ENCODE peak calls at places on chromosomes 16 and 17, in four cellular contexts. One of them, this sample, is unnamed. For H3K36me3, the result is how much of the 10 kb centered on the place peaks cover.

GRCh38 chr17:76232342-76232741 is 8.0 kb downstream of the RNF157 start:
- DNase-seq in neuronal stem cell: no peak
- DNase-seq in prostate gland: no peak
- DNase-seq in pancreas: no peak
- DNase-seq in this sample: no peak

GRCh38 chr17:77734371-77735050 is 224.0 kb upstream of the TNRC6C start:
- DNase-seq in neuronal stem cell: no peak
- DNase-seq in pancreas: no peak
- DNase-seq in prostate gland: peak
- DNase-seq in this sample: peak

GRCh38 chr16:87350681-87351319 is 32.8 kb downstream of the FBXO31 start:
- DNase-seq in pancreas: no peak
- DNase-seq in neuronal stem cell: no peak
- DNase-seq in prostate gland: no peak
- DNase-seq in this sample: no peak

GRCh38 chr16:61654962-61655361 is 381.3 kb downstream of the CDH8 start:
- DNase-seq in neuronal stem cell: no peak
- DNase-seq in pancreas: no peak
- DNase-seq in prostate gland: no peak
- DNase-seq in this sample: no peak

GRCh38 chr17:20244671-20245070 is 222.7 kb downstream of the LGALS9B start:
- DNase-seq in neuronal stem cell: no peak
- DNase-seq in pancreas: no peak
- DNase-seq in prostate gland: no peak
- DNase-seq in this sample: no peak

GRCh38 chr17:82242977-82243647 is 14.3 kb downstream of the SLC16A3 start:
- DNase-seq in prostate gland: peak
- DNase-seq in neuronal stem cell: no peak
- DNase-seq in pancreas: peak
- DNase-seq in this sample: peak

GRCh38 chr17:42387663-42388380 is 420 bp downstream of the STAT3 start:
- DNase-seq in prostate gland: peak
- DNase-seq in neuronal stem cell: no peak
- DNase-seq in pancreas: peak
- DNase-seq in this sample: peak

GRCh38 chr16:17328971-17329370 is 141.8 kb downstream of the XYLT1 start:
- DNase-seq in neuronal stem cell: no peak
- DNase-seq in prostate gland: peak
- DNase-seq in pancreas: no peak
- DNase-seq in this sample: no peak

GRCh38 chr16:27222499-27223225 is 19.3 kb downstream of the KDM8 start:
- DNase-seq in pancreas: peak
- DNase-seq in prostate gland: no peak
- DNase-seq in neuronal stem cell: no peak
- DNase-seq in this sample: peak

GRCh38 chr16:4435668-4436067 is 10.0 kb downstream of the DNAJA3 start:
- DNase-seq in prostate gland: no peak
- DNase-seq in pancreas: no peak
- DNase-seq in neuronal stem cell: no peak
- DNase-seq in this sample: no peak

GRCh38 chr17:82065638-82066303 is at the start of gene DUS1L:
- DNase-seq in pancreas: peak
- DNase-seq in prostate gland: no peak
- DNase-seq in neuronal stem cell: peak
- DNase-seq in this sample: peak

GRCh38 chr16:25834101-25834500 is 142.3 kb downstream of the HS3ST4 start:
- DNase-seq in pancreas: no peak
- DNase-seq in neuronal stem cell: no peak
- DNase-seq in prostate gland: no peak
- DNase-seq in this sample: no peak

GRCh38 chr17:40364121-40364861 is at the start of gene GJD3:
- DNase-seq in neuronal stem cell: no peak
- DNase-seq in prostate gland: no peak
- DNase-seq in pancreas: peak
- DNase-seq in this sample: no peak

GRCh38 chr16:87249425-87249824 is 67.8 kb downstream of the C16orf95 start:
- DNase-seq in neuronal stem cell: no peak
- DNase-seq in pancreas: no peak
- DNase-seq in prostate gland: no peak
- DNase-seq in this sample: no peak

GRCh38 chr17:80007009-80007752 is 28.5 kb downstream of the TBC1D16 start:
- DNase-seq in prostate gland: no peak
- DNase-seq in pancreas: peak
- DNase-seq in neuronal stem cell: no peak
- DNase-seq in this sample: no peak

GRCh38 chr17:67637901-67638641 is 79.7 kb upstream of the NOL11 start:
- DNase-seq in prostate gland: peak
- DNase-seq in neuronal stem cell: no peak
- DNase-seq in pancreas: no peak
- DNase-seq in this sample: no peak

GRCh38 chr16:85894266-85894665 is 4.7 kb upstream of the IRF8 start:
- DNase-seq in neuronal stem cell: no peak
- DNase-seq in prostate gland: no peak
- DNase-seq in pancreas: peak
- DNase-seq in this sample: no peak

GRCh38 chr17:34378664-34379101 is 15.7 kb upstream of the CCL1 start:
- DNase-seq in prostate gland: no peak
- DNase-seq in pancreas: no peak
- DNase-seq in neuronal stem cell: no peak
- DNase-seq in this sample: no peak

GRCh38 chr16:88195911-88196465 is 186.8 kb upstream of the ZNF469 start:
- DNase-seq in pancreas: no peak
- DNase-seq in neuronal stem cell: no peak
- DNase-seq in prostate gland: no peak
- DNase-seq in this sample: no peak

GRCh38 chr17:60091908-60092331 is 13.2 kb upstream of the HEATR6 start:
- DNase-seq in prostate gland: no peak
- DNase-seq in pancreas: no peak
- DNase-seq in neuronal stem cell: no peak
- DNase-seq in this sample: no peak

GRCh38 chr16:21645261-21645721 is 7.1 kb downstream of the IGSF6 start:
- DNase-seq in prostate gland: no peak
- DNase-seq in neuronal stem cell: no peak
- DNase-seq in pancreas: no peak
- DNase-seq in this sample: no peak

GRCh38 chr17:59337741-59338299 is 6.4 kb downstream of the YPEL2 start:
- DNase-seq in prostate gland: no peak
- DNase-seq in pancreas: no peak
- DNase-seq in neuronal stem cell: no peak
- DNase-seq in this sample: no peak

GRCh38 chr16:8631373-8631772 is 9.9 kb downstream of the METTL22 start:
- DNase-seq in neuronal stem cell: no peak
- DNase-seq in prostate gland: no peak
- DNase-seq in pancreas: no peak
- DNase-seq in this sample: no peak
- H3K36me3 ChIP-seq in neuronal stem cell: half or more
- H3K36me3 ChIP-seq in prostate gland: under half
- H3K36me3 ChIP-seq in pancreas: under half
- H3K36me3 ChIP-seq in this sample: under half

DNA sequence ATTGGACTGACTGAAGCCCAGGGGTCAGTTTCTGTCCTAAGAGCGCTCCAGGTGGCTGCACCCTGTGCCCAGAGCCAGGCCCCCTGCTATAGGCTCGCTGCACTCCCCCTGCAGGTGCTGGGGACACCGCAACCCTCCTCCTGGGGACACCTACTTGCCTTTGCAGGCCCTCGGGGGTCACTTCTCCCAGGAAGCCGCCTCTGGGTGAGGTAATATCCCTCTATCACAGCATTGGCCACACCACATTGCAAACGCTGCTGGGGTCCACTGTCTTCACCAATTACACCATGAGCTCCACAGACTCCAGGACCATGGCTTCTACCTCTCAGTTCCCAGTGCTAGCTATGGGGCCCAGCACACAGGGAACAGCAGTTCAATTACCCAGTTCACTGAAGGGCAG is 14.9 kb downstream of the USP36 start:
- DNase-seq in neuronal stem cell: no peak
- DNase-seq in pancreas: peak
- DNase-seq in prostate gland: no peak
- DNase-seq in this sample: no peak
- H3K36me3 ChIP-seq in neuronal stem cell: under half
- H3K36me3 ChIP-seq in pancreas: under half
- H3K36me3 ChIP-seq in prostate gland: under half
- H3K36me3 ChIP-seq in this sample: under half

GRCh38 chr16:31087481-31087880 is 1.3 kb downstream of the PRSS53 start:
- DNase-seq in pancreas: no peak
- DNase-seq in neuronal stem cell: no peak
- DNase-seq in prostate gland: no peak
- DNase-seq in this sample: no peak

GRCh38 chr16:31087971-31088370 is 772 bp downstream of the PRSS53 start:
- DNase-seq in prostate gland: no peak
- DNase-seq in neuronal stem cell: no peak
- DNase-seq in pancreas: no peak
- DNase-seq in this sample: no peak

GRCh38 chr16:31085873-31086628 is 2.7 kb downstream of the PRSS53 start:
- DNase-seq in pancreas: no peak
- DNase-seq in prostate gland: no peak
- DNase-seq in neuronal stem cell: no peak
- DNase-seq in this sample: no peak

GRCh38 chr16:31085371-31085770 is 3.4 kb downstream of the PRSS53 start:
- DNase-seq in prostate gland: no peak
- DNase-seq in neuronal stem cell: no peak
- DNase-seq in pancreas: no peak
- DNase-seq in this sample: no peak

GRCh38 chr16:31086629-31086906 is 2.2 kb downstream of the PRSS53 start:
- DNase-seq in neuronal stem cell: no peak
- DNase-seq in prostate gland: no peak
- DNase-seq in pancreas: no peak
- DNase-seq in this sample: no peak
- H3K36me3 ChIP-seq in neuronal stem cell: under half
- H3K36me3 ChIP-seq in prostate gland: under half
- H3K36me3 ChIP-seq in pancreas: under half
- H3K36me3 ChIP-seq in this sample: under half

DNA sequence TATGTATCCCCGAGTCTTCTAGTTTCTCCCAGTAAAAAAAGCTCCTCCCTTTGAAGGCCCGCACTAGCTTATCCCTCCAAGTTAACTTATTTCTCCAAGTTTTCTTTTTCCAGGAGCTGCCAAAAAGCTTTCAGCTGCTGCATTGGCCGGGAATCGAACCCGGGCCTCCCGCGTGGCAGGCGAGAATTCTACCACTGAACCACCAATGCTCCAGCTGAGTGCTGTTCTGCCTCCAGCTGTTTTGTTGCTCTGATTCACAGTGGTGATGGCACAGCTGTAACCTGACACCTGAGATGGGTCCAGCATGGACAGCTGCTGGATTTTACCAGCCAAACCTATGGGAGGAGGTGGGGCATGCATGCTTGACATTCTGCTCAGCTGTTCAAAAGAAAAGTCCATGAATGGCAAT is 22.1 kb downstream of the VAC14 start:
- DNase-seq in neuronal stem cell: peak
- DNase-seq in pancreas: no peak
- DNase-seq in prostate gland: peak
- DNase-seq in this sample: peak
- H3K36me3 ChIP-seq in neuronal stem cell: under half
- H3K36me3 ChIP-seq in pancreas: under half
- H3K36me3 ChIP-seq in prostate gland: under half
- H3K36me3 ChIP-seq in this sample: under half

GRCh38 chr17:45424769-45425124 is 7.9 kb downstream of the ARHGAP27 start:
- DNase-seq in neuronal stem cell: no peak
- DNase-seq in prostate gland: no peak
- DNase-seq in pancreas: no peak
- DNase-seq in this sample: no peak

GRCh38 chr17:45425984-45426413 is 6.7 kb downstream of the ARHGAP27 start:
- DNase-seq in prostate gland: no peak
- DNase-seq in neuronal stem cell: no peak
- DNase-seq in pancreas: no peak
- DNase-seq in this sample: no peak

GRCh38 chr17:45425125-45425983 is 7.3 kb downstream of the ARHGAP27 start:
- DNase-seq in neuronal stem cell: no peak
- DNase-seq in pancreas: peak
- DNase-seq in prostate gland: peak
- DNase-seq in this sample: peak

GRCh38 chr17:45423304-45423703 is 9.4 kb downstream of the ARHGAP27 start:
- DNase-seq in neuronal stem cell: no peak
- DNase-seq in prostate gland: no peak
- DNase-seq in pancreas: no peak
- DNase-seq in this sample: peak

GRCh38 chr17:45423936-45424335 is 8.7 kb downstream of the ARHGAP27 start:
- DNase-seq in prostate gland: no peak
- DNase-seq in pancreas: no peak
- DNase-seq in neuronal stem cell: no peak
- DNase-seq in this sample: no peak
- H3K36me3 ChIP-seq in prostate gland: under half
- H3K36me3 ChIP-seq in pancreas: under half
- H3K36me3 ChIP-seq in neuronal stem cell: under half
- H3K36me3 ChIP-seq in this sample: under half

This sample was measured in mucosa of descending colon.